ENCODE peak calls at places on chromosomes 12 and 14, in five cellular contexts. One of them, this sample, is unnamed.

GRCh38 chr12:124404162-124404561 is 109.3 kb downstream of the RFLNA start:
- DNase-seq in body of pancreas: no peak
- DNase-seq in effector memory CD4-positive, alpha-beta T cell: no peak
- DNase-seq in RWPE1: no peak
- DNase-seq in ovary: no peak
- DNase-seq in this sample: peak; percentile 89

GRCh38 chr12:54784115-54784514 is 70.2 kb upstream of the MUCL1 start:
- DNase-seq in body of pancreas: no peak
- DNase-seq in effector memory CD4-positive, alpha-beta T cell: no peak
- DNase-seq in ovary: no peak
- DNase-seq in RWPE1: no peak
- DNase-seq in this sample: no peak

GRCh38 chr14:90785474-90785873 is 30.8 kb downstream of the TTC7B start:
- DNase-seq in RWPE1: no peak
- DNase-seq in effector memory CD4-positive, alpha-beta T cell: no peak
- DNase-seq in body of pancreas: peak; percentile 49
- DNase-seq in ovary: peak; percentile 40
- DNase-seq in this sample: peak; percentile 61

GRCh38 chr14:34065222-34065621 is 114.3 kb upstream of the EGLN3 start:
- DNase-seq in body of pancreas: no peak
- DNase-seq in effector memory CD4-positive, alpha-beta T cell: no peak
- DNase-seq in RWPE1: no peak
- DNase-seq in ovary: no peak
- DNase-seq in this sample: no peak

GRCh38 chr12:1509703-1510395 is 84.5 kb downstream of the FBXL14 start:
- DNase-seq in ovary: no peak
- DNase-seq in body of pancreas: no peak
- DNase-seq in effector memory CD4-positive, alpha-beta T cell: no peak
- DNase-seq in RWPE1: no peak
- DNase-seq in this sample: no peak

GRCh38 chr14:65749287-65749686 is 336.8 kb downstream of the FUT8 start:
- DNase-seq in RWPE1: no peak
- DNase-seq in body of pancreas: no peak
- DNase-seq in effector memory CD4-positive, alpha-beta T cell: no peak
- DNase-seq in ovary: no peak
- DNase-seq in this sample: no peak

GRCh38 chr12:40693503-40693863 is 1.2 kb downstream of the CNTN1 start:
- DNase-seq in body of pancreas: peak; percentile 40
- DNase-seq in RWPE1: peak; percentile 15
- DNase-seq in effector memory CD4-positive, alpha-beta T cell: no peak
- DNase-seq in ovary: peak; percentile 39
- DNase-seq in this sample: no peak

GRCh38 chr12:100539209-100539608 is 34.3 kb upstream of the GAS2L3 start:
- DNase-seq in effector memory CD4-positive, alpha-beta T cell: no peak
- DNase-seq in RWPE1: peak; percentile 13
- DNase-seq in body of pancreas: peak; percentile 24
- DNase-seq in ovary: peak; percentile 36
- DNase-seq in this sample: no peak

GRCh38 chr14:22319526-22320352 is 269.3 kb downstream of the DAD1 start:
- DNase-seq in effector memory CD4-positive, alpha-beta T cell: no peak
- DNase-seq in body of pancreas: peak; percentile 71
- DNase-seq in RWPE1: peak; percentile 20
- DNase-seq in ovary: peak; percentile 26
- DNase-seq in this sample: peak; percentile 68

GRCh38 chr12:4395818-4396217 is 16.3 kb upstream of the FGF23 start:
- DNase-seq in effector memory CD4-positive, alpha-beta T cell: no peak
- DNase-seq in body of pancreas: no peak
- DNase-seq in ovary: no peak
- DNase-seq in RWPE1: no peak
- DNase-seq in this sample: no peak

GRCh38 chr14:38500125-38500524 is 244.2 kb upstream of the CLEC14A start:
- DNase-seq in RWPE1: no peak
- DNase-seq in body of pancreas: no peak
- DNase-seq in effector memory CD4-positive, alpha-beta T cell: no peak
- DNase-seq in ovary: no peak
- DNase-seq in this sample: no peak

GRCh38 chr14:101362529-101363260 is 198.6 kb upstream of the DIO3 start:
- DNase-seq in effector memory CD4-positive, alpha-beta T cell: no peak
- DNase-seq in body of pancreas: no peak
- DNase-seq in RWPE1: no peak
- DNase-seq in ovary: no peak
- DNase-seq in this sample: no peak

GRCh38 chr14:69928111-69928523 is 48.9 kb downstream of the SMOC1 start:
- DNase-seq in effector memory CD4-positive, alpha-beta T cell: no peak
- DNase-seq in ovary: no peak
- DNase-seq in RWPE1: no peak
- DNase-seq in body of pancreas: no peak
- DNase-seq in this sample: no peak

DNA sequence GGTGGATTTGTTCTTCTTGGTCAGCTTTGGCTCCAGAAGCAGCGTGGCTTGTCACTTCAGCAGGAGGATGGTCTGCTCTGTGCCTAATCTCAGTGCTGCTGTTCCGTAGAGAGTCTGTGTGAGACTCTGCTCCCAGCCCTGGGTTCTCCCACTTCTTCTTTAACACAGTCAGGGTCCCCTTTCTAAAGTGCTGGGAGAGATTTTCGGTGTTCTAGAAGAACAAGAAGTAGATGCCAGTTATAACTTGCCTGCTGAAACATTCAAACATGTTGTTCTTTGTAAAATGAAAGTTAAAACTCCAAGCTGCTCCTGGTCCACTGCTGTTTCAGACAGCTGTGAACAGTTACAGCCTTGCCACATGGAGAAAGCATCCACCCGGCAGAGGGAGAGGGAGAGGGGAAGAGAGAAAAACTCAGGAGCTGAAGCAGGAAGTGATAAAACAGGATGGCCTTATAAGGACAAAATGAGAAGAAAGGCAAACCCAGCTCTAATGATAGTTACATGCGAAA is 55.2 kb upstream of the CERS5 start:
- DNase-seq in effector memory CD4-positive, alpha-beta T cell: peak; percentile 17
- DNase-seq in ovary: peak; percentile 69
- DNase-seq in body of pancreas: peak; percentile 25
- DNase-seq in RWPE1: peak; percentile 74
- DNase-seq in this sample: peak; percentile 71
- H3K27ac ChIP-seq in effector memory CD4-positive, alpha-beta T cell: peak overlapping the region; percentile 65
- H3K27ac ChIP-seq in ovary: peak overlapping the region; percentile 31
- H3K27ac ChIP-seq in body of pancreas: no peak overlapping the region
- H3K27ac ChIP-seq in RWPE1: peak overlapping the region; percentile 91
- H3K27ac ChIP-seq in this sample: peak overlapping the region; percentile 76

GRCh38 chr14:96263347-96264199 is 7.6 kb downstream of the BDKRB1 start:
- DNase-seq in body of pancreas: peak; percentile 34
- DNase-seq in effector memory CD4-positive, alpha-beta T cell: no peak
- DNase-seq in RWPE1: no peak
- DNase-seq in ovary: no peak
- DNase-seq in this sample: no peak
- H3K27ac ChIP-seq in body of pancreas: no peak overlapping the region
- H3K27ac ChIP-seq in effector memory CD4-positive, alpha-beta T cell: no peak overlapping the region
- H3K27ac ChIP-seq in RWPE1: peak overlapping the region; percentile 28
- H3K27ac ChIP-seq in ovary: no peak overlapping the region
- H3K27ac ChIP-seq in this sample: no peak overlapping the region

GRCh38 chr12:16545836-16546235 is 60.1 kb downstream of the LMO3 start:
- DNase-seq in effector memory CD4-positive, alpha-beta T cell: no peak
- DNase-seq in ovary: no peak
- DNase-seq in RWPE1: no peak
- DNase-seq in body of pancreas: no peak
- DNase-seq in this sample: no peak

GRCh38 chr12:16542586-16542985 is 63.4 kb downstream of the LMO3 start:
- DNase-seq in body of pancreas: no peak
- DNase-seq in RWPE1: no peak
- DNase-seq in effector memory CD4-positive, alpha-beta T cell: no peak
- DNase-seq in ovary: no peak
- DNase-seq in this sample: no peak
- H3K27ac ChIP-seq in body of pancreas: no peak overlapping the region
- H3K27ac ChIP-seq in RWPE1: no peak overlapping the region
- H3K27ac ChIP-seq in effector memory CD4-positive, alpha-beta T cell: no peak overlapping the region
- H3K27ac ChIP-seq in ovary: no peak overlapping the region
- H3K27ac ChIP-seq in this sample: no peak overlapping the region

GRCh38 chr12:93090768-93091172 is 161.7 kb upstream of the EEA1 start:
- DNase-seq in body of pancreas: no peak
- DNase-seq in ovary: no peak
- DNase-seq in effector memory CD4-positive, alpha-beta T cell: no peak
- DNase-seq in RWPE1: peak; percentile 66
- DNase-seq in this sample: no peak

GRCh38 chr12:93091851-93092558 is 162.9 kb upstream of the EEA1 start:
- DNase-seq in effector memory CD4-positive, alpha-beta T cell: no peak
- DNase-seq in RWPE1: no peak
- DNase-seq in body of pancreas: no peak
- DNase-seq in ovary: no peak
- DNase-seq in this sample: no peak

GRCh38 chr12:93094988-93095737 is 166.1 kb upstream of the EEA1 start:
- DNase-seq in body of pancreas: no peak
- DNase-seq in ovary: no peak
- DNase-seq in effector memory CD4-positive, alpha-beta T cell: no peak
- DNase-seq in RWPE1: no peak
- DNase-seq in this sample: no peak

GRCh38 chr12:93092559-93092945 is 163.5 kb upstream of the EEA1 start:
- DNase-seq in ovary: no peak
- DNase-seq in effector memory CD4-positive, alpha-beta T cell: no peak
- DNase-seq in RWPE1: no peak
- DNase-seq in body of pancreas: no peak
- DNase-seq in this sample: no peak

GRCh38 chr12:93093243-93093642 is 164.1 kb upstream of the EEA1 start:
- DNase-seq in body of pancreas: no peak
- DNase-seq in effector memory CD4-positive, alpha-beta T cell: no peak
- DNase-seq in RWPE1: no peak
- DNase-seq in ovary: no peak
- DNase-seq in this sample: no peak
- H3K27ac ChIP-seq in body of pancreas: no peak overlapping the region
- H3K27ac ChIP-seq in effector memory CD4-positive, alpha-beta T cell: no peak overlapping the region
- H3K27ac ChIP-seq in RWPE1: no peak overlapping the region
- H3K27ac ChIP-seq in ovary: no peak overlapping the region
- H3K27ac ChIP-seq in this sample: no peak overlapping the region

GRCh38 chr12:121693155-121693554 is 19.4 kb upstream of the TMEM120B start:
- DNase-seq in ovary: no peak
- DNase-seq in RWPE1: no peak
- DNase-seq in effector memory CD4-positive, alpha-beta T cell: no peak
- DNase-seq in body of pancreas: no peak
- DNase-seq in this sample: no peak
- H3K27ac ChIP-seq in ovary: no peak overlapping the region
- H3K27ac ChIP-seq in RWPE1: no peak overlapping the region
- H3K27ac ChIP-seq in effector memory CD4-positive, alpha-beta T cell: no peak overlapping the region
- H3K27ac ChIP-seq in body of pancreas: no peak overlapping the region
- H3K27ac ChIP-seq in this sample: no peak overlapping the region

GRCh38 chr14:105328678-105329390 is 14.3 kb downstream of the PACS2 start:
- DNase-seq in RWPE1: no peak
- DNase-seq in effector memory CD4-positive, alpha-beta T cell: no peak
- DNase-seq in ovary: no peak
- DNase-seq in body of pancreas: no peak
- DNase-seq in this sample: no peak

GRCh38 chr14:105329411-105330200 is 15.1 kb downstream of the PACS2 start:
- DNase-seq in body of pancreas: no peak
- DNase-seq in ovary: no peak
- DNase-seq in effector memory CD4-positive, alpha-beta T cell: no peak
- DNase-seq in RWPE1: no peak
- DNase-seq in this sample: no peak

GRCh38 chr14:105326891-105327694 is 12.5 kb downstream of the PACS2 start:
- DNase-seq in ovary: no peak
- DNase-seq in RWPE1: no peak
- DNase-seq in body of pancreas: no peak
- DNase-seq in effector memory CD4-positive, alpha-beta T cell: no peak
- DNase-seq in this sample: no peak

GRCh38 chr14:105326568-105326867 is 12.0 kb downstream of the PACS2 start:
- DNase-seq in RWPE1: no peak
- DNase-seq in effector memory CD4-positive, alpha-beta T cell: no peak
- DNase-seq in body of pancreas: no peak
- DNase-seq in ovary: no peak
- DNase-seq in this sample: no peak

GRCh38 chr14:105328070-105328677 is 13.6 kb downstream of the PACS2 start:
- DNase-seq in effector memory CD4-positive, alpha-beta T cell: no peak
- DNase-seq in body of pancreas: no peak
- DNase-seq in RWPE1: no peak
- DNase-seq in ovary: no peak
- DNase-seq in this sample: no peak
- H3K27ac ChIP-seq in effector memory CD4-positive, alpha-beta T cell: no peak overlapping the region
- H3K27ac ChIP-seq in body of pancreas: no peak overlapping the region
- H3K27ac ChIP-seq in RWPE1: peak overlapping the region; percentile 12
- H3K27ac ChIP-seq in ovary: no peak overlapping the region
- H3K27ac ChIP-seq in this sample: no peak overlapping the region

DNA sequence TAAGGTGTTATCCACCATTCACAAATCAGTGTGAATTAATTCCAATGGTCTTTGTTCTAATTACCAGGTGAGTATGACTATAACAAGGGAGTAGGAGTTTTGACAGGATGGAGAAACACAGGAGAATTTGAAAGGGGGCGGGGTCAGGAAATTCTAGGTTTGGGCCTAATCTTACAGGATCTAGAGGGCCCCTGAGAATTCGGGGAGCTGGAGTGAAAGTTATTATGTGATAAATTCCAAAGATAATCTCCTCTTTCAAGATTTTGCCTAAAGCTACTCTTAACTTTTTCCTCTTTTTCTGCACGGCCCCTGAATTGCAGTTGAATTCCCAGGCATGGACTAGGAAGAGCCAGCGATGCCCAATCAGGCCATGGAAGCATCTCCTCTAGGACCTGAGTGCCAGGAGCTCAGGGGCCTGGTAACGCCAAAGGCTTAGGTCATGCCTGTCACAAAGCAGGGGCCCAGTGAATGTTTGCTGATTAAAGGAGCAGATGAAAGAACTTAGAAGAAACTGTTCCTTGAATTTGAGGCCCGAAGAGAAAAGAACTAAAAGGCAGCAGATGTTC is 195.6 kb downstream of the PPM1H start:
- DNase-seq in body of pancreas: no peak
- DNase-seq in ovary: no peak
- DNase-seq in effector memory CD4-positive, alpha-beta T cell: no peak
- DNase-seq in RWPE1: no peak
- DNase-seq in this sample: no peak
- H3K27ac ChIP-seq in body of pancreas: no peak overlapping the region
- H3K27ac ChIP-seq in ovary: no peak overlapping the region
- H3K27ac ChIP-seq in effector memory CD4-positive, alpha-beta T cell: no peak overlapping the region
- H3K27ac ChIP-seq in RWPE1: no peak overlapping the region
- H3K27ac ChIP-seq in this sample: no peak overlapping the region

GRCh38 chr12:16075887-16076286 is 164.8 kb downstream of the DERA start:
- DNase-seq in body of pancreas: no peak
- DNase-seq in ovary: no peak
- DNase-seq in effector memory CD4-positive, alpha-beta T cell: no peak
- DNase-seq in RWPE1: no peak
- DNase-seq in this sample: no peak
- H3K27ac ChIP-seq in body of pancreas: no peak overlapping the region
- H3K27ac ChIP-seq in ovary: no peak overlapping the region
- H3K27ac ChIP-seq in effector memory CD4-positive, alpha-beta T cell: no peak overlapping the region
- H3K27ac ChIP-seq in RWPE1: no peak overlapping the region
- H3K27ac ChIP-seq in this sample: no peak overlapping the region